ENCODE peak calls at places on chromosomes 12 and 14, in seven cellular contexts. K is kidney epithelial cell, F is epithelial cell of esophagus, W is mammary epithelial cell, Y is brain microvascular endothelial cell, Q is fibroblast of lung, E is body of pancreas. A is an unnamed sample.

GRCh38 chr12:123732251-123732650 is 20.1 kb downstream of the ATP6V0A2 start:
- DNase-seq in Q (no peak), F (no peak), Y (no peak), K (no peak), W (no peak), E (no peak), A (no peak)

GRCh38 chr12:8681129-8681902 is 16.5 kb upstream of the RIMKLB start:
- DNase-seq in K (no peak), Y (peak), F (peak), E (no peak), W (peak), Q (peak), A (peak)

GRCh38 chr14:101398011-101398410 is 163.3 kb upstream of the DIO3 start:
- DNase-seq in E (no peak), Q (no peak), Y (no peak), W (no peak), F (no peak), K (no peak), A (no peak)

GRCh38 chr12:55901881-55902490 is 25.7 kb downstream of the PYM1 start:
- DNase-seq in Q (no peak), F (no peak), Y (no peak), W (no peak), E (no peak), K (no peak), A (no peak)

GRCh38 chr12:402127-402456 is 648 bp downstream of the CCDC77 start:
- DNase-seq in E (no peak), F (peak), Q (peak), K (no peak), Y (peak), W (peak), A (no peak)

GRCh38 chr14:61923348-61923747 is 161.1 kb downstream of the SNAPC1 start:
- DNase-seq in E (peak), Y (peak), K (no peak), Q (peak), F (peak), W (no peak), A (no peak)

GRCh38 chr14:100904307-100905019 is 941 bp upstream of the RTL1 start:
- DNase-seq in K (no peak), Y (no peak), Q (no peak), W (no peak), F (no peak), E (no peak), A (no peak)

GRCh38 chr12:75721231-75721641 is 209.8 kb upstream of the KRR1 start:
- DNase-seq in Y (no peak), W (no peak), F (no peak), K (no peak), Q (peak), E (no peak), A (no peak)

GRCh38 chr12:93403988-93404803 is 26.5 kb downstream of the NUDT4 start:
- DNase-seq in E (no peak), K (no peak), Y (no peak), F (no peak), W (no peak), Q (peak), A (no peak)

GRCh38 chr14:77035267-77035666 is 6.8 kb upstream of the IRF2BPL start:
- DNase-seq in F (no peak), Q (no peak), W (no peak), K (no peak), E (no peak), Y (no peak), A (no peak)

GRCh38 chr12:106861984-106862894 is 87.8 kb downstream of the RIC8B start:
- DNase-seq in K (no peak), F (peak), Y (no peak), E (no peak), W (peak), Q (peak), A (peak)

GRCh38 chr12:46364777-46365580 is 7.6 kb downstream of the SLC38A2 start:
- DNase-seq in Y (peak), E (peak), Q (peak), F (peak), K (no peak), W (peak), A (no peak)
- H3K4me3 ChIP-seq in Y (peak), E (no peak), Q (peak), F (peak), K (no peak), W (no peak), A (peak)

DNA sequence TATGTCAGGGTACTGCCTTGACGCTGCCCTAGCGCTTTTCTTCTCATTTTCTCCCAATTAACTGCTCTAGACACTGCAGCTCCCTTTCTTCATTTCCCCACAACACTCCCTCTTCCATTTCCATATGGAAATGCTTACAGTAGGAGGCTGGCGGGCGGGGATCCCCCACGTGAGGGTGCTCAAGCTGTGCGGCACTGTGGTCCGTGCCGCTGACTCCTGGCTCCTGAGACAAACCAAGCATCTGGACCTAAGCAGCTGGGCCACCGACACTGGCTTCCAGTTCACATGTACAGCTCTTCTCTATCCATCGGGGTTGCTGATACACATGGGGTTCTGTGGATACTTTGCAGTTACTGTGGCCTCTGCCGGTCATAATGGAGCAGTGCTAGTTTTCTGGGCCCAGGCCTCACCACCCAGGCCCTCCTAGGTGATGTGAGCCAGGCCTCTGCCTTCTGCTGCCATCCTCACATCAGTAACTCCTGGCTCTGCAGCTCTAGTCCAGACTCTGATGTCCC is 20.2 kb downstream of the TCHP start:
- DNase-seq in K (no peak), Y (no peak), W (no peak), F (no peak), Q (no peak), E (no peak), A (no peak)
- TF ChIP-seq CTCF in K (no peak), Y (no peak), W (no peak), F (no peak), Q (no peak), E (no peak), A (no peak)

GRCh38 chr12:122081697-122082221 is 3.2 kb downstream of the MLXIP start:
- DNase-seq in Q (peak), K (no peak), Y (no peak), W (peak), F (no peak), E (peak), A (no peak)

GRCh38 chr12:122080149-122081107 is 1.9 kb downstream of the MLXIP start:
- DNase-seq in Q (peak), Y (peak), K (no peak), W (peak), F (peak), E (peak), A (no peak)

GRCh38 chr12:122085006-122085405 is 6.5 kb downstream of the MLXIP start:
- DNase-seq in E (no peak), F (no peak), Y (no peak), W (no peak), Q (no peak), K (no peak), A (no peak)

GRCh38 chr12:122081108-122081696 is 2.6 kb downstream of the MLXIP start:
- DNase-seq in F (peak), W (peak), Y (no peak), Q (peak), E (peak), K (no peak), A (no peak)

GRCh38 chr12:122082621-122083356 is 4.2 kb downstream of the MLXIP start:
- DNase-seq in Q (no peak), F (no peak), E (peak), W (no peak), Y (no peak), K (no peak), A (no peak)
- H3K4me3 ChIP-seq in Q (peak), F (no peak), E (no peak), W (no peak), Y (no peak), K (no peak), A (no peak)

GRCh38 chr12:90163975-90164374 is 455.3 kb upstream of the ATP2B1 start:
- DNase-seq in W (no peak), F (no peak), Y (no peak), Q (no peak), K (no peak), E (no peak), A (no peak)
- TF ChIP-seq CTCF in W (no peak), F (no peak), Y (peak), Q (no peak), K (no peak), E (no peak), A (no peak)

DNA sequence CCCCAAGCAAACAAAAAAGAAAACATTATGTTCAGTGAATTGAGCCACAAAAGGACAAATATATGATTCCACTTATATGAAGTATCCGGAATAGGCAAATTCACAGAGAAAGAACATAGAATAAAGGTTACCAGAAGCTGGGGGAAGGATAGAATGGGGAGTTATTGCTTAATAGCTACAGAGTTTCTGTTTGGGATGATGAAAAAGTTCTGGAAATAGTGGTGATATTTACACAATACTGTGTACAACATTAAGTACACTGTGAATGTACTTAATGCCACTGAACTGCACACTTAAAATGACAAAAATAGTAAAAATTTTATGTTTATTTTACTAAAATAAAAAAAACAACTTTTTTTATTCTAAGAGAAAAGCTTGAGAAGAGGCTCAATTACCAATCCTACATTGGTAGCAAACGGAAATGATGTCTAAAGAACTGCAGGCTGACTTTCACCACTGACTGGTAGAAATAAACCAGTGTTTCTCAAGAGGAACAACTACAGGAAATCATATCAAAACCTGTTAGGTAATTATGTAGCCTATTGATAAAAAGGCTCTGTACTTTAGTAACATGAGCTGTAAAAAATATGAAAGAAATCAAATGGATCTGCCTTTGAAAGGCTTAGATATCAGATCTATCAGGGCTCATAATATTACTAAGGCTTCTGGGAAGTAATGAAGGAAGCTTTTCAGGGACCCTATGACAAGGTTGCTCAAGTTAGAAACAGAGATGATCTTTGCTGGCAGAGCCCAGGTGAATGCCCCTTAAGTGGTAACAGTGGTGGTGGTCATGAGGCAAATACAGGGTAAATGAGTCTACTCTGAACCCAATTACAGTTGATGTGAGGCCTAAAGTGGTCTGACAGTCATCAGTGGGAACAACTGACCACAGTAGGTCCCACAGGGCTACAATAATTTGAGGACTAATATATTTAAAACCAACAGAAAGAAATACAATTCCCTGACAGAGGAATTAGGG is 41.3 kb downstream of the BAZ1A start:
- DNase-seq in W (no peak), Y (no peak), E (no peak), F (no peak), K (no peak), Q (peak), A (no peak)
- H3K4me3 ChIP-seq in W (no peak), Y (no peak), E (no peak), F (no peak), K (no peak), Q (no peak), A (no peak)

GRCh38 chr14:60722163-60722835 is 1.9 kb downstream of the SIX4 start:
- DNase-seq in W (peak), Q (peak), Y (peak), E (peak), K (no peak), F (peak), A (no peak)

GRCh38 chr14:60722836-60723217 is 1.3 kb downstream of the SIX4 start:
- DNase-seq in W (no peak), E (peak), Y (no peak), F (no peak), K (no peak), Q (peak), A (no peak)

GRCh38 chr14:60720962-60721330 is 3.2 kb downstream of the SIX4 start:
- DNase-seq in F (no peak), Y (no peak), K (no peak), E (no peak), Q (no peak), W (no peak), A (no peak)

GRCh38 chr14:60720391-60720790 is 3.8 kb downstream of the SIX4 start:
- DNase-seq in Q (no peak), Y (no peak), E (no peak), K (no peak), W (no peak), F (no peak), A (no peak)

GRCh38 chr14:60721331-60722162 is 2.6 kb downstream of the SIX4 start:
- DNase-seq in Y (peak), W (peak), K (no peak), F (peak), Q (peak), E (peak), A (no peak)
- TF ChIP-seq CTCF in Y (peak), W (peak), K (peak), F (peak), Q (peak), E (peak), A (peak)

GRCh38 chr12:83156800-83157199 is 470.1 kb downstream of the TMTC2 start:
- DNase-seq in F (no peak), W (no peak), K (no peak), Q (no peak), Y (no peak), E (no peak), A (no peak)

GRCh38 chr12:83153156-83153555 is 466.4 kb downstream of the TMTC2 start:
- DNase-seq in Q (no peak), Y (no peak), W (no peak), F (no peak), E (no peak), K (no peak), A (no peak)

GRCh38 chr12:83158613-83159207 is 472.0 kb downstream of the TMTC2 start:
- DNase-seq in Q (no peak), E (no peak), F (no peak), W (no peak), K (no peak), Y (no peak), A (no peak)

GRCh38 chr12:83161451-83161850 is 474.7 kb downstream of the TMTC2 start:
- DNase-seq in Q (no peak), E (no peak), K (peak), Y (peak), F (peak), W (peak), A (peak)

DNA sequence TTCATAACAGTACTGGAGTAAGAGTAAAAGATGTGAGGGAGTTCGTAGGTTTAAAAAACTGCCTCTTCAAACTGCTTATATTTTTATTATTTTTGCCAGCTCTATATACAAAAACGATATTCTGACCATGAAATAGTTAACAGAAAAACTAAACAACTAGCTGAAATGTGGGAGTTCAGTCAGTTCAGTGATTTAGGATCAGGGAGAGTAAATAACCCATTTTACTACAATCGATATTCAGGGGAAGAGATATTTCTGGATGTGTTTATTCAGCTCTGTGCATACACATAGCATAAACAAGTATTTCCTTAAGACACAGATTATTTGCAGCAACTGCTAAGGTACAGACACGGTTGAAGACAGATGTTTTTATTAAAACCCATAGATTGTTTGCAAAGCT is 470.9 kb downstream of the TMTC2 start:
- DNase-seq in K (no peak), Y (no peak), Q (no peak), E (no peak), W (no peak), F (no peak), A (no peak)
- H3K4me3 ChIP-seq in K (no peak), Y (no peak), Q (no peak), E (no peak), W (no peak), F (no peak), A (no peak)

DNA sequence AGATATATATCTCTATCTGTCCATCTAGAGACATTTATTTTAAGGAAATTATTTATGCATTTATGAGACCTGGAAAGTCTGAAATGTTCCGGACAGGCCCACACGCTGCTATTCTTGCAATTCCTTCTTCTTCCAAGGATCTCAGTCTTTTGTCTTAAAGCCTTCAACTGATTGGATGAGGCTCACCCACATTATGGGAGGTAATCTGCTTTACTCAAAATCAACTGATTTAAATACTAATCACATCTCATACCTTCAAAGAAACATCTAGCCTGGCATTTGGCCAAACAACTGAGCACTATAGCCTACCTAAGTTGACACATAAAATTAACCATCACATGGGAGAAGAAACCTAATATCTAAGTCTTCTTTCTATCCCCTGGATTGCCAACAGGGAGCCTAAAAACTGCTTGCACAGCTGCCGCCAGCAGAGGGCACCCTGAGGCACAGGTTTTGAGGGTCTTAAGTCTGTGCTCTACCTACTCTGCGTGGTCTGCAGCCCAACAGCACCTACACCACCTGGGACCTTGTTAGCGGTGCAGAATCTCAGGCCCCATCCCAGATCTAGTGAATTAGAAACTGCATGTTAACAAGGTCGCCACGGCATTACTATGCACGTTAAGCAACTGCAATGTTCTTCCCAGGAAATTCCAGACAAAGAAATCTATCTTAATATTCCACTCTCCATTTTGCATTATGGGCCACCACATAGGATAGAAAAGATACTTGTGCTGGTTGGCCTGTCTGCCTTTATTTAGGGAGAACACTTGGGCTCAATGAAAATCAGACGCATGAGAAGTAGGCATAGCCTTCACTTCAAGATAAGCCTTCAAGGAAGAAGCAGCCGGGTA is 249.7 kb downstream of the FOXG1 start:
- DNase-seq in F (peak), E (peak), W (no peak), K (no peak), Y (peak), Q (peak), A (peak)
- TF ChIP-seq CTCF in F (peak), E (peak), W (peak), K (peak), Y (peak), Q (peak), A (peak)

DNA sequence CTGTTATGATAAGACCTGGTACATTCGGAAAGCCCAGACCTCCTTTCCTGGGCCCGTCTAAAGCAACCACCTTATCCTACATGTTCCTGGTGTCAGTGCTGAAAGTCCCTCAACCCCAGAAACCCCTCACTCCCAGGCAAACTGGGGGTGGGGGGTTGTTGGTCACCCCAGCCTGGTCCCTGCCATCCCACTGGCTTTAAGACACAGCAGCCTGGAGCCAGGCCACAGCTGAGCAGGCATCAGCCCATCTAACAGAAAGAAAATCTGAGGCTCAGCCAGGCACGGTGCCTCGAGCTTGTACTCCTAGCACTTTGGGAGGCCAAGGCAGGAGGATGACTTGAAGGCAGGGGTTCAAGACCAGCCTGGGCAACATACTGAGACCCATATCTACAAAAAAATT is 4.5 kb downstream of the SELPLG start:
- DNase-seq in K (no peak), F (no peak), Y (no peak), Q (no peak), W (no peak), E (no peak), A (no peak)
- H3K4me3 ChIP-seq in K (no peak), F (no peak), Y (no peak), Q (peak), W (no peak), E (no peak), A (no peak)

GRCh38 chr14:92668266-92668973 is 80.0 kb downstream of the LGMN start:
- DNase-seq in W (no peak), F (no peak), Y (no peak), E (no peak), Q (no peak), K (no peak), A (no peak)

GRCh38 chr14:92673601-92674000 is 74.8 kb downstream of the LGMN start:
- DNase-seq in W (no peak), Y (no peak), F (no peak), K (no peak), Q (no peak), E (no peak), A (no peak)

GRCh38 chr14:92670967-92671366 is 77.5 kb downstream of the LGMN start:
- DNase-seq in Y (peak), E (no peak), W (no peak), K (no peak), Q (no peak), F (no peak), A (no peak)

GRCh38 chr14:92666251-92666650 is 82.2 kb downstream of the LGMN start:
- DNase-seq in Y (no peak), K (no peak), F (no peak), W (no peak), E (no peak), Q (no peak), A (no peak)

DNA sequence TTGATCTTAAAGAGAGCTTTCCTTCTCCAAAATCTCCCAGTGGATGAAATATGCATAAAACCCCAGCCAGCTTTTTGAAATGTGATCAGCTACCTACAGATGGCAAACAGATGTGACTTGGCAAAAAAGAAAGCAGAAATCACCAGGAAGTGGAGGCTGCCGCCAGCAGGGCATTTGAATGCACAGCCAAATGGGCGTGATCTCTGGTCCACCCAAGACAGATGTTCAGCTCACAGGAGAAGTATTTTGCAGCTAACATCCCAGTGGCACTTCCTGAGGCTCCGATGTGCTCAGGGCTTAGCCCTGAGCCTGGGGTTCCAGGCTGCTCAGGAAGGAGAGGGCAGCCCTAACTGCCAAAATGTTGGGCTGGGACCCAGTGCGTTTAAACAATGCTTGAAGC is 78.2 kb downstream of the LGMN start:
- DNase-seq in F (no peak), W (no peak), Y (no peak), E (no peak), Q (peak), K (no peak), A (peak)
- TF ChIP-seq CTCF in F (peak), W (no peak), Y (peak), E (no peak), Q (peak), K (no peak), A (peak)

A was measured in astrocyte of the cerebellum.